ENCODE peak calls at places on chromosomes 2 and 18, in six cellular contexts. W is brain microvascular endothelial cell; I is NK-92 treated with Interleukin-12 subunit alpha and Interleukin-12 subunit beta, amount 100 ng/mL, for 24 hours; T is AG08396; U is NCI-H1436 treated with DMSO at 0.1 percent for 48 hours; X is H54. E is an unnamed sample.

GRCh38 chr2:147424766-147425165 is 420.1 kb upstream of the ACVR2A start:
- DNase-seq in W (no peak), I (no peak), T (no peak), U (no peak), X (no peak), E (no peak)

GRCh38 chr2:43736637-43737036 is 37.2 kb upstream of the DYNC2LI1 start:
- DNase-seq in W (no peak), I (no peak), T (no peak), U (no peak), X (no peak), E (no peak)

GRCh38 chr2:135066710-135067109 is 14.6 kb downstream of the RAB3GAP1 start:
- DNase-seq in W (no peak), I (no peak), T (no peak), U (no peak), X (no peak), E (no peak)

GRCh38 chr2:98806266-98806697 is 75.3 kb upstream of the MGAT4A start:
- DNase-seq in W (no peak), I (no peak), T (no peak), U (no peak), X (peak; percentile 65), E (peak; percentile 93)

GRCh38 chr2:120766758-120767351 is 31.2 kb downstream of the GLI2 start:
- DNase-seq in W (no peak), I (no peak), T (no peak), U (no peak), X (no peak), E (no peak)

GRCh38 chr2:241274127-241274526 is 41.3 kb downstream of the HDLBP start:
- DNase-seq in W (no peak), I (no peak), T (no peak), U (no peak), X (no peak), E (no peak)

GRCh38 chr18:5710235-5710634 is 166.4 kb upstream of the EPB41L3 start:
- DNase-seq in W (no peak), I (no peak), T (no peak), U (no peak), X (no peak), E (no peak)

GRCh38 chr18:58362027-58362575 is 266.8 kb downstream of the ALPK2 start:
- DNase-seq in W (peak; percentile 92), I (no peak), T (peak; percentile 79), U (no peak), X (peak; percentile 23), E (peak; percentile 78)

GRCh38 chr2:126914811-126915500 is 16.3 kb downstream of the TEX51 start:
- DNase-seq in W (no peak), I (no peak), T (no peak), U (no peak), X (no peak), E (no peak)

GRCh38 chr2:175807031-175807873 is 194.8 kb downstream of the LNPK start:
- DNase-seq in W (no peak), I (no peak), T (no peak), U (no peak), X (no peak), E (peak; percentile 84)

GRCh38 chr2:10755621-10756020 is 34.2 kb downstream of the ATP6V1C2 start:
- DNase-seq in W (no peak), I (no peak), T (no peak), U (no peak), X (no peak), E (no peak)

GRCh38 chr18:9838144-9838877 is 47.5 kb upstream of the TXNDC2 start:
- DNase-seq in W (peak; percentile 79), I (no peak), T (peak; percentile 60), U (no peak), X (peak; percentile 18), E (peak; percentile 67)

GRCh38 chr2:226078656-226079055 is 679.1 kb downstream of the NYAP2 start:
- DNase-seq in W (no peak), I (no peak), T (no peak), U (no peak), X (no peak), E (no peak)

GRCh38 chr2:216057688-216058193 is 23.9 kb downstream of the PECR start:
- DNase-seq in W (peak; percentile 51), I (peak; percentile 54), T (peak; percentile 61), U (no peak), X (no peak), E (peak; percentile 27)

GRCh38 chr18:688322-688721 is 24.1 kb downstream of the ENOSF1 start:
- DNase-seq in W (no peak), I (no peak), T (no peak), U (no peak), X (no peak), E (no peak)

GRCh38 chr2:229416116-229416694 is 145.1 kb upstream of the PID1 start:
- DNase-seq in W (peak; percentile 63), I (no peak), T (peak; percentile 63), U (no peak), X (no peak), E (peak; percentile 15)

GRCh38 chr2:234731236-234731635 is 220.6 kb upstream of the SH3BP4 start:
- DNase-seq in W (no peak), I (no peak), T (no peak), U (no peak), X (no peak), E (no peak)